ENCODE peak calls at places on chromosomes 5 and 9, in seven cellular contexts. One of them, this sample, is unnamed.
A peak's percentile ranks its signal among the peaks of the same experiment; 100 is the strongest.

GRCh38 chr5:168057905-168058304 is 233.5 kb upstream of the WWC1 start:
- DNase-seq in brain microvascular endothelial cell: no peak
- DNase-seq in activated CD4-positive, alpha-beta T cell treated with anti-CD3 and anti-CD28 coated beads, Interleukin-2, amount 10 ng/mL, durations not matched to agents 7 days and 5 days: no peak
- DNase-seq in neural crest cell: no peak
- DNase-seq in WTC11: no peak
- DNase-seq in hypothalamus: no peak
- DNase-seq in HL-60: no peak
- DNase-seq in this sample: no peak

GRCh38 chr9:114311571-114312512 is 11.1 kb upstream of the ORM1 start:
- DNase-seq in WTC11: no peak
- DNase-seq in HL-60: no peak
- DNase-seq in neural crest cell: no peak
- DNase-seq in activated CD4-positive, alpha-beta T cell treated with anti-CD3 and anti-CD28 coated beads, Interleukin-2, amount 10 ng/mL, durations not matched to agents 7 days and 5 days: no peak
- DNase-seq in hypothalamus: no peak
- DNase-seq in brain microvascular endothelial cell: no peak
- DNase-seq in this sample: no peak

GRCh38 chr5:61139094-61139873 is 23.0 kb downstream of the SMIM15 start:
- DNase-seq in neural crest cell: no peak
- DNase-seq in activated CD4-positive, alpha-beta T cell treated with anti-CD3 and anti-CD28 coated beads, Interleukin-2, amount 10 ng/mL, durations not matched to agents 7 days and 5 days: no peak
- DNase-seq in hypothalamus: no peak
- DNase-seq in HL-60: no peak
- DNase-seq in WTC11: peak; percentile 22
- DNase-seq in brain microvascular endothelial cell: peak; percentile 14
- DNase-seq in this sample: no peak

GRCh38 chr5:67065237-67065636 is 131.4 kb downstream of the CD180 start:
- DNase-seq in brain microvascular endothelial cell: no peak
- DNase-seq in hypothalamus: no peak
- DNase-seq in HL-60: no peak
- DNase-seq in activated CD4-positive, alpha-beta T cell treated with anti-CD3 and anti-CD28 coated beads, Interleukin-2, amount 10 ng/mL, durations not matched to agents 7 days and 5 days: no peak
- DNase-seq in WTC11: no peak
- DNase-seq in neural crest cell: no peak
- DNase-seq in this sample: peak; percentile 49

GRCh38 chr9:132762896-132763295 is 92.6 kb downstream of the GTF3C4 start:
- DNase-seq in hypothalamus: no peak
- DNase-seq in brain microvascular endothelial cell: no peak
- DNase-seq in WTC11: no peak
- DNase-seq in neural crest cell: no peak
- DNase-seq in activated CD4-positive, alpha-beta T cell treated with anti-CD3 and anti-CD28 coated beads, Interleukin-2, amount 10 ng/mL, durations not matched to agents 7 days and 5 days: no peak
- DNase-seq in HL-60: no peak
- DNase-seq in this sample: no peak

GRCh38 chr5:9505215-9505614 is 40.7 kb downstream of the SEMA5A start:
- DNase-seq in activated CD4-positive, alpha-beta T cell treated with anti-CD3 and anti-CD28 coated beads, Interleukin-2, amount 10 ng/mL, durations not matched to agents 7 days and 5 days: no peak
- DNase-seq in HL-60: no peak
- DNase-seq in WTC11: no peak
- DNase-seq in neural crest cell: no peak
- DNase-seq in brain microvascular endothelial cell: no peak
- DNase-seq in hypothalamus: no peak
- DNase-seq in this sample: no peak

GRCh38 chr5:169742773-169743296 is 105.8 kb downstream of the DOCK2 start:
- DNase-seq in neural crest cell: no peak
- DNase-seq in WTC11: no peak
- DNase-seq in activated CD4-positive, alpha-beta T cell treated with anti-CD3 and anti-CD28 coated beads, Interleukin-2, amount 10 ng/mL, durations not matched to agents 7 days and 5 days: no peak
- DNase-seq in hypothalamus: no peak
- DNase-seq in HL-60: no peak
- DNase-seq in brain microvascular endothelial cell: peak; percentile 75
- DNase-seq in this sample: no peak

GRCh38 chr5:79858097-79858723 is 132.9 kb downstream of the MTX3 start:
- DNase-seq in hypothalamus: peak; percentile 23
- DNase-seq in brain microvascular endothelial cell: peak; percentile 60
- DNase-seq in neural crest cell: peak; percentile 88
- DNase-seq in WTC11: peak; percentile 88
- DNase-seq in activated CD4-positive, alpha-beta T cell treated with anti-CD3 and anti-CD28 coated beads, Interleukin-2, amount 10 ng/mL, durations not matched to agents 7 days and 5 days: peak; percentile 86
- DNase-seq in HL-60: peak; percentile 35
- DNase-seq in this sample: peak; percentile 52

GRCh38 chr5:22044229-22044628 is 808.9 kb downstream of the CDH12 start:
- DNase-seq in WTC11: no peak
- DNase-seq in hypothalamus: no peak
- DNase-seq in activated CD4-positive, alpha-beta T cell treated with anti-CD3 and anti-CD28 coated beads, Interleukin-2, amount 10 ng/mL, durations not matched to agents 7 days and 5 days: no peak
- DNase-seq in brain microvascular endothelial cell: no peak
- DNase-seq in neural crest cell: no peak
- DNase-seq in HL-60: peak; percentile 26
- DNase-seq in this sample: no peak

GRCh38 chr5:59039296-59040006 is 456.6 kb downstream of the RAB3C start:
- DNase-seq in WTC11: peak; percentile 64
- DNase-seq in activated CD4-positive, alpha-beta T cell treated with anti-CD3 and anti-CD28 coated beads, Interleukin-2, amount 10 ng/mL, durations not matched to agents 7 days and 5 days: peak; percentile 92
- DNase-seq in HL-60: peak; percentile 88
- DNase-seq in brain microvascular endothelial cell: peak; percentile 78
- DNase-seq in hypothalamus: peak; percentile 25
- DNase-seq in neural crest cell: peak; percentile 52
- DNase-seq in this sample: peak; percentile 80

GRCh38 chr5:79133657-79134451 is 22.2 kb downstream of the BHMT start:
- DNase-seq in activated CD4-positive, alpha-beta T cell treated with anti-CD3 and anti-CD28 coated beads, Interleukin-2, amount 10 ng/mL, durations not matched to agents 7 days and 5 days: peak; percentile 70
- DNase-seq in brain microvascular endothelial cell: peak; percentile 79
- DNase-seq in hypothalamus: peak; percentile 2
- DNase-seq in HL-60: peak; percentile 44
- DNase-seq in neural crest cell: peak; percentile 76
- DNase-seq in WTC11: peak; percentile 76
- DNase-seq in this sample: peak; percentile 89

GRCh38 chr5:118070041-118070440 is 918.3 kb downstream of the DTWD2 start:
- DNase-seq in brain microvascular endothelial cell: no peak
- DNase-seq in neural crest cell: no peak
- DNase-seq in activated CD4-positive, alpha-beta T cell treated with anti-CD3 and anti-CD28 coated beads, Interleukin-2, amount 10 ng/mL, durations not matched to agents 7 days and 5 days: no peak
- DNase-seq in hypothalamus: no peak
- DNase-seq in WTC11: no peak
- DNase-seq in HL-60: no peak
- DNase-seq in this sample: no peak

GRCh38 chr9:81848472-81848871 is 79.8 kb upstream of the SPATA31D4 start:
- DNase-seq in WTC11: no peak
- DNase-seq in HL-60: no peak
- DNase-seq in neural crest cell: no peak
- DNase-seq in activated CD4-positive, alpha-beta T cell treated with anti-CD3 and anti-CD28 coated beads, Interleukin-2, amount 10 ng/mL, durations not matched to agents 7 days and 5 days: no peak
- DNase-seq in hypothalamus: no peak
- DNase-seq in brain microvascular endothelial cell: no peak
- DNase-seq in this sample: peak; percentile 31

GRCh38 chr5:131792900-131793299 is 3.9 kb downstream of the FNIP1 start:
- DNase-seq in brain microvascular endothelial cell: no peak
- DNase-seq in WTC11: no peak
- DNase-seq in activated CD4-positive, alpha-beta T cell treated with anti-CD3 and anti-CD28 coated beads, Interleukin-2, amount 10 ng/mL, durations not matched to agents 7 days and 5 days: no peak
- DNase-seq in HL-60: peak; percentile 3
- DNase-seq in neural crest cell: no peak
- DNase-seq in hypothalamus: no peak
- DNase-seq in this sample: no peak

This sample was measured in SJCRH30.